ENCODE peak calls at places on chromosomes 7 and 10, in six cellular contexts. S is aorta; B is AG08395; E is OCI-LY7; N is mammary epithelial cell; J is stimulated activated CD8-positive, alpha-beta memory T cell treated with anti-CD3 and anti-CD28 coated beads, Interleukin-4, amount 100 ng/mL, for 1 hour. K is an unnamed sample.
A peak's percentile ranks its signal among the peaks of the same experiment; 100 is the strongest.

GRCh38 chr7:43141091-43141490 is 28.6 kb downstream of the HECW1 start:
- DNase-seq in S (no peak), J (no peak), E (no peak), B (no peak), N (peak; percentile 31), K (no peak)

GRCh38 chr7:93249749-93250148 is 17.6 kb downstream of the VPS50 start:
- DNase-seq in B (no peak), E (no peak), S (no peak), N (no peak), J (no peak), K (no peak)

GRCh38 chr10:67978749-67979148 is 94.3 kb downstream of the SIRT1 start:
- DNase-seq in S (no peak), B (no peak), E (no peak), N (no peak), J (no peak), K (no peak)

GRCh38 chr7:103148994-103149807 is at the start of gene NAPEPLD:
- DNase-seq in B (peak; percentile 94), N (peak; percentile 75), E (peak; percentile 85), J (peak; percentile 28), S (peak; percentile 93), K (peak; percentile 35)

GRCh38 chr7:134690614-134691504 is 44.2 kb downstream of the BPGM start:
- DNase-seq in N (peak; percentile 36), S (no peak), J (no peak), B (peak; percentile 12), E (no peak), K (no peak)

GRCh38 chr10:87760195-87760905 is 57.7 kb downstream of the ATAD1 start:
- DNase-seq in B (no peak), N (no peak), S (no peak), J (no peak), E (no peak), K (no peak)

GRCh38 chr7:4552985-4553384 is 129.1 kb upstream of the FOXK1 start:
- DNase-seq in B (no peak), S (no peak), J (no peak), E (no peak), N (no peak), K (no peak)

GRCh38 chr10:18713077-18713476 is 53.8 kb downstream of the ARL5B start:
- DNase-seq in S (no peak), B (peak; percentile 90), J (no peak), N (peak; percentile 89), E (no peak), K (no peak)

GRCh38 chr10:126090911-126091728 is 194.8 kb downstream of the FANK1 start:
- DNase-seq in S (no peak), B (peak; percentile 94), J (no peak), N (peak; percentile 93), E (no peak), K (no peak)

GRCh38 chr10:98433371-98433770 is 13.4 kb downstream of the HPS1 start:
- DNase-seq in E (no peak), B (no peak), S (no peak), J (no peak), N (no peak), K (no peak)

GRCh38 chr10:120989996-120990395 is 138.8 kb downstream of the WDR11 start:
- DNase-seq in N (no peak), S (no peak), J (no peak), E (no peak), B (no peak), K (no peak)

GRCh38 chr7:93574269-93574645 is 267 bp downstream of the CALCR start:
- DNase-seq in N (no peak), S (no peak), B (no peak), J (no peak), E (no peak), K (no peak)

GRCh38 chr10:69650589-69651261 is 20.7 kb downstream of the FAM241B start:
- DNase-seq in J (no peak), B (no peak), E (no peak), S (no peak), N (no peak), K (no peak)

GRCh38 chr10:125003146-125003900 is 61.4 kb downstream of the ZRANB1 start:
- DNase-seq in S (peak; percentile 34), E (no peak), N (no peak), J (no peak), B (no peak), K (no peak)

K was measured in activated T-helper 1 cell treated with anti-CD3 and anti-CD28 coated beads, Interleukin-2, amount 50 U/mL, for 16 hours.